ENCODE peak calls at places on chromosomes 4 and X, in ten cellular contexts. F is stimulated activated CD4-positive, alpha-beta T cell treated with anti-CD3 and anti-CD28 coated beads, Interleukin-2, amount 100 ng/mL, for 4 hours; C is EH; P is ACHN; G is nephron progenitor cell; O is HS-5; L is GM23338; R is cardiac fibroblast; D is GM03348; M is endothelial cell. Q is an unnamed sample.

GRCh38 chrX:102651968-102652744 is 873 bp downstream of the GPRASP1 start:
- DNase-seq in R (peak; percentile 50), F (peak; percentile 35), O (no peak), M (peak; percentile 20), P (peak; percentile 32), L (peak; percentile 69), D (peak; percentile 11), C (peak; percentile 48), G (peak; percentile 19), Q (peak; percentile 12)

GRCh38 chr4:5220028-5220427 is 168.7 kb downstream of the STK32B start:
- DNase-seq in O (no peak), D (no peak), F (no peak), L (peak; percentile 58), P (peak; percentile 21), M (no peak), R (peak; percentile 3), G (peak; percentile 41), C (peak; percentile 62), Q (no peak)

GRCh38 chr4:56787380-56787779 is 34.1 kb downstream of the SPINK2 start:
- DNase-seq in G (peak; percentile 16), C (no peak), D (no peak), O (no peak), L (peak; percentile 28), P (no peak), F (no peak), M (peak; percentile 25), R (no peak), Q (no peak)

GRCh38 chr4:14178421-14178820 is 550.9 kb upstream of the BOD1L1 start:
- DNase-seq in G (no peak), M (no peak), C (peak; percentile 61), O (peak; percentile 34), R (peak; percentile 72), F (no peak), P (peak; percentile 14), L (peak; percentile 31), D (peak; percentile 19), Q (no peak)

GRCh38 chr4:43316813-43317212 is 424.3 kb downstream of the GRXCR1 start:
- DNase-seq in C (no peak), M (no peak), P (no peak), D (no peak), O (no peak), G (no peak), L (no peak), F (no peak), R (peak; percentile 8), Q (no peak)

GRCh38 chrX:128800138-128800537 is 723.2 kb downstream of the SMARCA1 start:
- DNase-seq in P (peak; percentile 9), O (no peak), L (peak; percentile 52), G (no peak), M (no peak), D (no peak), R (no peak), C (no peak), F (no peak), Q (no peak)

GRCh38 chrX:151977923-151978322 is 3.4 kb upstream of the GABRE start:
- DNase-seq in M (no peak), R (no peak), P (no peak), F (no peak), C (no peak), L (no peak), D (no peak), O (no peak), G (no peak), Q (no peak)

GRCh38 chr4:155787113-155787710 is 28.4 kb downstream of the GUCY1B1 start:
- DNase-seq in C (peak; percentile 68), M (peak; percentile 26), P (peak; percentile 73), G (peak; percentile 8), F (no peak), L (peak; percentile 77), D (peak; percentile 67), O (peak; percentile 26), R (peak; percentile 77), Q (peak; percentile 34)

GRCh38 chr4:141645611-141646340 is 9.4 kb downstream of the IL15 start:
- DNase-seq in P (peak; percentile 83), C (peak; percentile 96), G (no peak), D (peak; percentile 53), O (peak; percentile 65), F (no peak), M (no peak), R (peak; percentile 97), L (no peak), Q (peak; percentile 77)

GRCh38 chrX:109312757-109313156 is 169.1 kb downstream of the GUCY2F start:
- DNase-seq in P (no peak), D (no peak), G (no peak), F (no peak), O (no peak), L (no peak), C (no peak), R (no peak), M (no peak), Q (no peak)

GRCh38 chr4:108080752-108081151 is 88.0 kb downstream of the LEF1 start:
- DNase-seq in M (no peak), C (no peak), R (no peak), P (no peak), F (peak; percentile 23), G (no peak), L (no peak), O (no peak), D (no peak), Q (no peak)

Q was measured in SJSA1.